ENCODE peak calls at places on chromosomes 6 and 20, in four cellular contexts. One of them, this sample, is unnamed. For H3K9me3, the result is how much of the 10 kb centered on the place peaks cover.

GRCh38 chr20:11235058-11235457 is 561.3 kb upstream of the JAG1 start:
- DNase-seq in lung: no peak
- DNase-seq in stomach: no peak
- DNase-seq in cardiac muscle cell: peak
- DNase-seq in this sample: no peak

GRCh38 chr20:23106271-23106851 is 20.2 kb upstream of the CD93 start:
- DNase-seq in lung: no peak
- DNase-seq in stomach: no peak
- DNase-seq in cardiac muscle cell: peak
- DNase-seq in this sample: no peak

GRCh38 chr6:140609321-140609720 is 1234.9 kb upstream of the CITED2 start:
- DNase-seq in lung: no peak
- DNase-seq in cardiac muscle cell: no peak
- DNase-seq in stomach: no peak
- DNase-seq in this sample: no peak

GRCh38 chr6:138410048-138410735 is 6.2 kb downstream of the HEBP2 start:
- DNase-seq in lung: peak
- DNase-seq in cardiac muscle cell: peak
- DNase-seq in stomach: no peak
- DNase-seq in this sample: no peak

GRCh38 chr6:101640131-101640530 is 246.6 kb downstream of the GRIK2 start:
- DNase-seq in lung: no peak
- DNase-seq in cardiac muscle cell: peak
- DNase-seq in stomach: no peak
- DNase-seq in this sample: no peak

GRCh38 chr6:95530176-95530799 is 47.0 kb upstream of the MANEA start:
- DNase-seq in stomach: no peak
- DNase-seq in lung: no peak
- DNase-seq in cardiac muscle cell: no peak
- DNase-seq in this sample: no peak

GRCh38 chr6:43820486-43820885 is 50.5 kb downstream of the VEGFA start:
- DNase-seq in stomach: no peak
- DNase-seq in cardiac muscle cell: no peak
- DNase-seq in lung: no peak
- DNase-seq in this sample: no peak

GRCh38 chr6:4253604-4254211 is 118.3 kb upstream of the ECI2 start:
- DNase-seq in lung: peak
- DNase-seq in stomach: peak
- DNase-seq in cardiac muscle cell: peak
- DNase-seq in this sample: no peak

GRCh38 chr6:139577124-139577800 is 202.8 kb upstream of the CITED2 start:
- DNase-seq in cardiac muscle cell: no peak
- DNase-seq in stomach: no peak
- DNase-seq in lung: no peak
- DNase-seq in this sample: no peak

GRCh38 chr6:161233986-161234620 is 39.8 kb downstream of the AGPAT4 start:
- DNase-seq in cardiac muscle cell: peak
- DNase-seq in stomach: peak
- DNase-seq in lung: peak
- DNase-seq in this sample: no peak

GRCh38 chr6:41571066-41571780 is 25.0 kb downstream of the FOXP4 start:
- DNase-seq in cardiac muscle cell: no peak
- DNase-seq in stomach: no peak
- DNase-seq in lung: no peak
- DNase-seq in this sample: no peak

GRCh38 chr6:292506-293184 is 358 bp downstream of the DUSP22 start:
- DNase-seq in cardiac muscle cell: peak
- DNase-seq in lung: peak
- DNase-seq in stomach: peak
- DNase-seq in this sample: peak

GRCh38 chr6:108164815-108165706 is 761 bp upstream of the NR2E1 start:
- DNase-seq in lung: no peak
- DNase-seq in cardiac muscle cell: no peak
- DNase-seq in stomach: no peak
- DNase-seq in this sample: no peak

GRCh38 chr6:30871592-30872183 is 12.6 kb upstream of the DDR1 start:
- DNase-seq in cardiac muscle cell: no peak
- DNase-seq in stomach: no peak
- DNase-seq in lung: no peak
- DNase-seq in this sample: no peak
- H3K9me3 ChIP-seq in cardiac muscle cell: under half
- H3K9me3 ChIP-seq in stomach: under half
- H3K9me3 ChIP-seq in lung: under half
- H3K9me3 ChIP-seq in this sample: under half

GRCh38 chr6:7163661-7164071 is 55.9 kb downstream of the RREB1 start:
- DNase-seq in stomach: no peak
- DNase-seq in lung: no peak
- DNase-seq in cardiac muscle cell: no peak
- DNase-seq in this sample: no peak
- H3K27ac ChIP-seq in stomach: no peak
- H3K27ac ChIP-seq in lung: no peak
- H3K27ac ChIP-seq in cardiac muscle cell: peak
- H3K27ac ChIP-seq in this sample: no peak

GRCh38 chr20:21607971-21608735 is 94.3 kb upstream of the NKX2-2 start:
- DNase-seq in cardiac muscle cell: no peak
- DNase-seq in stomach: no peak
- DNase-seq in lung: peak
- DNase-seq in this sample: no peak
- H3K9me3 ChIP-seq in cardiac muscle cell: under half
- H3K9me3 ChIP-seq in stomach: under half
- H3K9me3 ChIP-seq in lung: under half
- H3K9me3 ChIP-seq in this sample: under half

DNA sequence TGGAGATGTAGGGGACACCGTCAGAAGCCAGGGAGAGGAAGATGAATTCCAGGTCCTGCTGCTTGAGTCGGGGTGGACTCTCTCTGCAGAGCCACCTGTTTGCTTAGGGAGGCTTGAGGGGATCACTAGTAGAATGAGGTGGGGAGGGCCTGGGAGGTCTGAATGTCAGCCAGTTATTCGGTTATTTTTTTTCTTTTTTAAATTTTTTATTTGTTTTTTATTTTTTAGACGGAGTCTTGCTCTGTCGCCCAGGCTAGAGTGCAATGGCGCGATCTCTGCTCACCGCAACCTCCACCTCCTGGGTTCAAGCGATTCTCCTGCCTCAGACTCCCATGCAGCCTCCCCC is 8.4 kb downstream of the TEAD3 start:
- DNase-seq in cardiac muscle cell: no peak
- DNase-seq in lung: no peak
- DNase-seq in stomach: no peak
- DNase-seq in this sample: no peak
- H3K27ac ChIP-seq in cardiac muscle cell: peak
- H3K27ac ChIP-seq in lung: peak
- H3K27ac ChIP-seq in stomach: peak
- H3K27ac ChIP-seq in this sample: no peak

GRCh38 chr6:121633309-121633708 is 197.9 kb downstream of the GJA1 start:
- DNase-seq in cardiac muscle cell: no peak
- DNase-seq in lung: no peak
- DNase-seq in stomach: no peak
- DNase-seq in this sample: no peak
- H3K9me3 ChIP-seq in cardiac muscle cell: under half
- H3K9me3 ChIP-seq in lung: under half
- H3K9me3 ChIP-seq in stomach: under half
- H3K9me3 ChIP-seq in this sample: under half

GRCh38 chr6:19032486-19033295 is 645.5 kb downstream of the RNF144B start:
- DNase-seq in lung: no peak
- DNase-seq in stomach: no peak
- DNase-seq in cardiac muscle cell: no peak
- DNase-seq in this sample: no peak
- H3K27ac ChIP-seq in lung: peak
- H3K27ac ChIP-seq in stomach: no peak
- H3K27ac ChIP-seq in cardiac muscle cell: peak
- H3K27ac ChIP-seq in this sample: no peak

DNA sequence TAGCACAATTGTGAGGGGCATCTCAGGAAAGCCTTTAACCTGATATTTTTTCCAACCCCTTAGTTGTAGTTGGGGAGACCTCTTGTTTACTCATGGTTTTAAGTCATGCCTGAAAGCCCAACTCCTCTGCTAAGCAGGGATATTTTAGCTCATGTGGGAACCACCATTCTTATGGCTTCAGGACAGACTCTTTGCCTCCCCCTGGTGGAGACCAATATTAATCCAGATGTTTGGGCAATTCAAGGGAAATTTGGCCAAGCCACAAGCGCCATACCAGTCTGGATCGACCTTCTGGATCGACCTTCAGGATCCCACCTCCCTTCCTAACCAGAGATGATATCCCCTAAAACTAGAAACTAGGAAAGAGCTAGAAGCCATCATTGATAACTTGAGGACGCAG is 211.2 kb downstream of the C6orf118 start:
- DNase-seq in cardiac muscle cell: peak
- DNase-seq in stomach: no peak
- DNase-seq in lung: no peak
- DNase-seq in this sample: no peak
- H3K9me3 ChIP-seq in cardiac muscle cell: under half
- H3K9me3 ChIP-seq in stomach: under half
- H3K9me3 ChIP-seq in lung: under half
- H3K9me3 ChIP-seq in this sample: under half